ENCODE peak calls at places on chromosomes 4 and X, in seven cellular contexts. B is HT-29; W is neuronal stem cell; Q is BJ; T is tibial artery; N is stimulated activated CD4-positive, alpha-beta T cell treated with anti-CD3 and anti-CD28 coated beads, TNF-alpha, amount 100 ng/mL, for 4 hours; X is stimulated activated CD8-positive, alpha-beta memory T cell treated with anti-CD3 and anti-CD28 coated beads, Interleukin-7, amount 100 ng/mL, for 1 hour. J is an unnamed sample.

GRCh38 chr4:47831026-47831689 is 6.7 kb downstream of the CORIN start:
- DNase-seq in B (no peak), W (no peak), Q (no peak), T (no peak), N (no peak), X (no peak), J (no peak)

GRCh38 chr4:65968873-65969272 is 298.6 kb upstream of the EPHA5 start:
- DNase-seq in B (peak; percentile 1), W (no peak), Q (peak; percentile 10), T (no peak), N (no peak), X (no peak), J (no peak)

GRCh38 chr4:133866328-133866699 is 335.3 kb downstream of the PABPC4L start:
- DNase-seq in B (no peak), W (no peak), Q (no peak), T (no peak), N (no peak), X (no peak), J (no peak)

GRCh38 chrX:71533850-71534515 is 1.1 kb downstream of the OGT start:
- DNase-seq in B (peak; percentile 28), W (peak; percentile 47), Q (no peak), T (peak; percentile 68), N (peak; percentile 39), X (peak; percentile 36), J (no peak)

GRCh38 chrX:153439977-153440376 is 5.9 kb downstream of the TREX2 start:
- DNase-seq in B (no peak), W (no peak), Q (no peak), T (no peak), N (no peak), X (no peak), J (no peak)

GRCh38 chr4:88240297-88240714 is 44.1 kb downstream of the PPM1K start:
- DNase-seq in B (no peak), W (no peak), Q (no peak), T (peak; percentile 73), N (no peak), X (no peak), J (no peak)

GRCh38 chr4:123096038-123096437 is 173.6 kb upstream of the NUDT6 start:
- DNase-seq in B (peak; percentile 42), W (peak; percentile 15), Q (no peak), T (no peak), N (no peak), X (no peak), J (no peak)

GRCh38 chr4:95107635-95108034 is 349.9 kb downstream of the BMPR1B start:
- DNase-seq in B (peak; percentile 79), W (no peak), Q (no peak), T (no peak), N (no peak), X (no peak), J (no peak)

GRCh38 chr4:183181081-183181480 is 82.0 kb downstream of the WWC2 start:
- DNase-seq in B (no peak), W (no peak), Q (no peak), T (no peak), N (no peak), X (no peak), J (no peak)

GRCh38 chr4:106773106-106773905 is 262.8 kb downstream of the DKK2 start:
- DNase-seq in B (no peak), W (no peak), Q (peak; percentile 27), T (no peak), N (no peak), X (no peak), J (peak; percentile 60)

GRCh38 chrX:128975716-128976115 is 547.6 kb downstream of the SMARCA1 start:
- DNase-seq in B (peak; percentile 72), W (peak; percentile 51), Q (no peak), T (no peak), N (no peak), X (no peak), J (no peak)

GRCh38 chrX:150872773-150873336 is 25.6 kb downstream of the CD99L2 start:
- DNase-seq in B (no peak), W (no peak), Q (no peak), T (no peak), N (no peak), X (no peak), J (no peak)

GRCh38 chrX:13168276-13168675 is 123.9 kb upstream of the FAM9C start:
- DNase-seq in B (no peak), W (no peak), Q (no peak), T (no peak), N (no peak), X (no peak), J (no peak)

GRCh38 chr4:47530801-47531200 is 45.7 kb downstream of the ATP10D start:
- DNase-seq in B (no peak), W (no peak), Q (no peak), T (no peak), N (no peak), X (no peak), J (no peak)

GRCh38 chr4:121156822-121157769 is 7.0 kb downstream of the TNIP3 start:
- DNase-seq in B (no peak), W (peak; percentile 48), Q (no peak), T (no peak), N (no peak), X (no peak), J (no peak)

GRCh38 chr4:55854132-55854531 is 684 bp downstream of the EXOC1 start:
- DNase-seq in B (no peak), W (no peak), Q (no peak), T (no peak), N (no peak), X (no peak), J (no peak)

GRCh38 chrX:11970935-11971334 is 167.3 kb upstream of the FRMPD4 start:
- DNase-seq in B (no peak), W (no peak), Q (no peak), T (no peak), N (no peak), X (no peak), J (no peak)

GRCh38 chr4:48635310-48635709 is 144.8 kb downstream of the FRYL start:
- DNase-seq in B (peak; percentile 5), W (no peak), Q (no peak), T (no peak), N (no peak), X (no peak), J (no peak)

GRCh38 chr4:156756118-156756517 is 215.5 kb downstream of the PDGFC start:
- DNase-seq in B (no peak), W (no peak), Q (no peak), T (no peak), N (no peak), X (no peak), J (no peak)

GRCh38 chrX:22664826-22665225 is 334.9 kb upstream of the DDX53 start:
- DNase-seq in B (no peak), W (no peak), Q (no peak), T (no peak), N (no peak), X (no peak), J (no peak)

GRCh38 chr4:184380707-184381106 is 93.6 kb downstream of the IRF2 start:
- DNase-seq in B (no peak), W (no peak), Q (no peak), T (no peak), N (no peak), X (no peak), J (no peak)

GRCh38 chr4:94500696-94501095 is 49.0 kb downstream of the PDLIM5 start:
- DNase-seq in B (no peak), W (no peak), Q (no peak), T (no peak), N (no peak), X (no peak), J (no peak)

GRCh38 chr4:57077550-57078311 is 32.5 kb downstream of the IGFBP7 start:
- DNase-seq in B (no peak), W (no peak), Q (no peak), T (no peak), N (no peak), X (no peak), J (no peak)

GRCh38 chrX:147749308-147749707 is 162.4 kb upstream of the FMR1 start:
- DNase-seq in B (no peak), W (no peak), Q (no peak), T (no peak), N (no peak), X (no peak), J (no peak)

GRCh38 chr4:120263623-120264022 is 197.0 kb upstream of the MAD2L1 start:
- DNase-seq in B (no peak), W (peak; percentile 26), Q (no peak), T (no peak), N (no peak), X (no peak), J (no peak)

GRCh38 chr4:150994721-150995120 is 20.4 kb downstream of the LRBA start:
- DNase-seq in B (no peak), W (no peak), Q (no peak), T (no peak), N (no peak), X (no peak), J (no peak)

GRCh38 chrX:462853-463252 is 76.1 kb upstream of the PPP2R3B start:
- DNase-seq in B (no peak), W (no peak), Q (no peak), T (no peak), N (no peak), X (no peak), J (no peak)

J was measured in GM04503.